ENCODE peak calls at places on chromosomes 2 and 18, in four cellular contexts. H is BE2C; F is naive thymus-derived CD4-positive, alpha-beta T cell; L is CD4-positive, CD25-positive, alpha-beta regulatory T cell. V is an unnamed sample. For H3K4me1 and H3K27me3, the result is how much of the 10 kb centered on the place peaks cover.

GRCh38 chr2:236302555-236302954 is 38.3 kb upstream of the ASB18 start:
- DNase-seq in H (no peak), F (no peak), L (no peak), V (no peak)

GRCh38 chr2:167438206-167438605 is 549.9 kb downstream of the XIRP2 start:
- DNase-seq in H (no peak), F (no peak), L (no peak), V (no peak)

GRCh38 chr2:27379840-27380625 is 501 bp downstream of the ZNF513 start:
- DNase-seq in H (no peak), F (peak), L (peak), V (no peak)

GRCh38 chr2:2838548-2838845 is 507.4 kb upstream of the MYT1L start:
- DNase-seq in H (no peak), F (no peak), L (no peak), V (no peak)

GRCh38 chr2:56102866-56103265 is 80.9 kb upstream of the CCDC85A start:
- DNase-seq in H (no peak), F (no peak), L (no peak), V (no peak)

GRCh38 chr2:183126635-183127034 is 2.4 kb downstream of the NUP35 start:
- DNase-seq in H (no peak), F (no peak), L (no peak), V (no peak)

GRCh38 chr2:85564144-85564563 is 2.9 kb upstream of the GGCX start:
- DNase-seq in H (no peak), F (no peak), L (peak), V (no peak)

GRCh38 chr18:70046796-70047195 is 99.1 kb upstream of the CD226 start:
- DNase-seq in H (no peak), F (no peak), L (no peak), V (no peak)

GRCh38 chr2:128808462-128809255 is 490.0 kb upstream of the HS6ST1 start:
- DNase-seq in H (no peak), F (no peak), L (no peak), V (no peak)

GRCh38 chr18:68840554-68841263 is 42.8 kb downstream of the CCDC102B start:
- DNase-seq in H (no peak), F (no peak), L (no peak), V (no peak)

GRCh38 chr2:240362216-240362755 is 73.2 kb upstream of the GPC1 start:
- DNase-seq in H (no peak), F (no peak), L (no peak), V (peak)

GRCh38 chr2:36492216-36492945 is 105.6 kb downstream of the FEZ2 start:
- DNase-seq in H (no peak), F (no peak), L (no peak), V (no peak)

GRCh38 chr18:8623549-8624106 is 14.4 kb downstream of the RAB12 start:
- DNase-seq in H (no peak), F (no peak), L (peak), V (peak)

GRCh38 chr2:37436324-37436723 is 91.9 kb downstream of the QPCT start:
- DNase-seq in H (no peak), F (no peak), L (no peak), V (no peak)

GRCh38 chr2:221465776-221466175 is 106.3 kb downstream of the EPHA4 start:
- DNase-seq in H (no peak), F (no peak), L (peak), V (no peak)

GRCh38 chr2:9204939-9205338 is 1.7 kb upstream of the ASAP2 start:
- DNase-seq in H (no peak), F (no peak), L (no peak), V (no peak)

GRCh38 chr2:196954001-196954400 is 27.5 kb upstream of the PGAP1 start:
- DNase-seq in H (no peak), F (no peak), L (no peak), V (no peak)

GRCh38 chr2:170247333-170247732 is 69.4 kb downstream of the MYO3B start:
- DNase-seq in H (no peak), F (no peak), L (no peak), V (no peak)

GRCh38 chr18:46073474-46074331 is 1.6 kb upstream of the PSTPIP2 start:
- DNase-seq in H (peak), F (peak), L (peak), V (peak)

GRCh38 chr2:216572582-216573578 is 60.3 kb upstream of the IGFBP2 start:
- DNase-seq in H (no peak), F (no peak), L (no peak), V (no peak)

DNA sequence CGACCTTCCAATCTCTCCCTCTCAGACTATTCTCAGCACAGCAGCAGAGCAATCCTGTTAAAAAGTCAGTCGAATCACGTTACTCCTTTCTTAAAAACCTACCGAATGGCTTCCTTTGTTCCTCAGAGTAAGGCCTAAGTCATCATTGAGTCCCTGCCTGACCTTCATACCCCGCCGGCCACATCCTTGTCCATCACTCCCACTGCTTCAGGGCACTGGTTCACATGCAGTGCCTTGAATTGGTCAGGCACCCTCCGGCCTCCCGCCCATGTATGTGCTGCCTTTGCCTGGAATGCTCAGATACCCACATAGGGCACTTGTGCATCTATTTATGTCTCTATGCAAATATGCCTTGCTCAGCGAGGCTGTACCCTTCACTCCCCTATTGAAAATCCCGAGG is 206.4 kb downstream of the DLGAP1 start:
- DNase-seq in H (no peak), F (no peak), L (no peak), V (no peak)
- H3K4me1 ChIP-seq in H (under half), F (under half), L (under half), V (under half)

DNA sequence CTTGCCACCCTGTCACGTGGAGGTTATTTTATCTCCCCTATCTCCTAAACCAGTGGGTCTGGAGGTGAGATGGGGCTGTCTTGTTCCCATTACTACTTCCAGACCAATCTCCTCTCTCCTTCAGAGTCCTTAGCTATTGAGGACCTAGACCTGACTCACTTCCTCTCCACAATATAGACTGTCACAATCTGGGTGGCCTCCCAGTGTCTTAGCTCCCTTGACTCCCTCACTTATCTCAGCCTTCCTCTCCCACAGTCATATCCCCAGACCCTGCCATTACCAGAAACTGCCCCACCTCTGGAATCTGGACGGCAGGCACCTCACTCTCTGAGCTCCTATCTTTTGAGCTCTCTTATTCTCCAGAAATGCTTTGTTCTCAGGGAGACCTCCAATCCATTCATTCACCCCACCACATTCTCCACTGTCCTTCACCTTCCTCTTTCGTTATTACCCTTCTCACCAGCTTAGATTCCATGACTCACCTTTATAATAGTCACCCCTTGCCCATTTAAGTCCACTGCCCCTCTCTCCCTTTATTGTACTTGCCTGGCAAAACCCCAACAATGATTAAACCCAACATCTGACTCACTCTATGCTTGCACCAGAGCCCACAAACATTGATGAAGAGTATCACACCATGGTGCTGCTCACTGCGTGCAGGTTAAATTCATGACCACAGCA is 23.3 kb upstream of the SIX3 start:
- DNase-seq in H (no peak), F (no peak), L (no peak), V (no peak)
- H3K27me3 ChIP-seq in H (under half), F (under half), L (under half), V (half or more)

GRCh38 chr2:239204876-239205468 is 195.8 kb downstream of the HDAC4 start:
- DNase-seq in H (no peak), F (no peak), L (no peak), V (no peak)
- H3K4me1 ChIP-seq in H (under half), F (under half), L (under half), V (under half)

GRCh38 chr18:11587432-11587831 is 22.0 kb upstream of the SLC35G4 start:
- DNase-seq in H (no peak), F (no peak), L (no peak), V (no peak)

GRCh38 chr18:11587846-11588245 is 21.6 kb upstream of the SLC35G4 start:
- DNase-seq in H (no peak), F (no peak), L (no peak), V (no peak)

DNA sequence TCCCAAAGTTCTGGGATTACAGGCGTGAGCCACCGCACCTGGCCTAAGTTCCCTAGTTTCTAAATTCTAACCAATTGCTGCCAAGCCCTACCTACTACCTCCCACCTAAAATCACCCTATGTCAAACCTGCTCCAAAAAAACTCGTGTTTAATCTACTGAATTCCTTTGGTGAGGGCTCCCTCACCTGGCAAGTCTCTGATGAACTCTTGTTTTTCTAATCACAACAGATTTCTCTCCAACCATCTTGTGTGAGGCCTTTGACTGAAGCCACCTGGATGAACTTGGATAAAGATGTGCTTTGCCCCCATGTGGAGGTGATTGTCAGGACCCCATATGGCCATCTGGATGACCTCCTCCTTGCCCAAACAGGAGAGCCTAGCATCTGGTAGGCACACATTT is 17.4 kb upstream of the SLC35G4 start:
- DNase-seq in H (no peak), F (no peak), L (no peak), V (no peak)
- H3K27me3 ChIP-seq in H (under half), F (under half), L (under half), V (under half)

DNA sequence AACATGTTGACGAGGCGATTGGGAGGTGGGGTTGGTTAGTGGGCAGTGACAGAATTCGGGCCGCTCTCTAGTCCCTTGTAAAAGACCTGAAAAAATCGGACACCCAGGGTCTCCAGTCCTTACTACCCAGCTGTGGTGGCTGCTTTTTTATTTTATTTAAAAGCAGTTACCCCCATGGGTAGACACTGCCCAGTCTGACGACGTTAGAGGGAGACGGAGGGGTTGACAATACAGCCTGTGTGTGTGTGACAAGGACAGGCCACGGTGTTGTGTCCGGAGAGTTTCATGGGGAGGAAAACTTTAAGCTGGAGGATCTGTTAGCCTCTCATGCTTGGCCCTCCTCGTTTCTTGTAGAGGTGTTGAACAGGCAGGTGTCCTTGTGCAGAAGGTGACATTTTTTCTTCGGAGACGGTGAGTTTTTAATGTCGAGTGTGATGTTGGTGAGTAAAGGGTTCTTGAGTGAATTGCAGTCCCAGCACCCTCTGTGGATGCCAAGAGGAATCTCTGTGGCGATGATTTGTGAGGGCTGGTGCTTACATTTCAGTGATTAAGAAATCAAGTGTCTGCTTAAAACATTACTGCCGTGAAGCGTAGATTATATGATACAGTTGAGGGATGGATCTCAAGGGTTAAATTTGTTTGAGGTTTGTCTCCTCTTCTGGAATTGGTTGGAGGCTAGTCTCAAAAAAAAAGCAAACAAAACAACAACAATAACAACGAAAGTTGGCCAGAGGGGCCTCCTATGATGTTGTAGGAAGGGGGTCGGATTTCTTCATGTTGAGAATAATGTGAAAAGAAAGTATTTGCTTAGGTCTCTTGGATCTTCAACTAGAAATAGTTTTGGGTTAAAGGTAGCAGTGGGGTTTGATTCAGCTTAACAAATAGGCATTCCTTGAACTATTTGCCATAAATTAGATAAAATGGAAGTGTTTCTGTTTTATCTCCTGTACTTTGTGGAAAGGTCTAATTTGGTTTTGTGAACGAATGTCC is 1.5 kb downstream of the NCOA1 start:
- DNase-seq in H (no peak), F (no peak), L (peak), V (no peak)
- H3K4me1 ChIP-seq in H (under half), F (under half), L (under half), V (under half)

GRCh38 chr2:118841828-118842461 is 5.5 kb downstream of the EN1 start:
- DNase-seq in H (no peak), F (no peak), L (no peak), V (peak)

GRCh38 chr2:118844261-118845004 is 3.0 kb downstream of the EN1 start:
- DNase-seq in H (no peak), F (no peak), L (no peak), V (peak)

GRCh38 chr2:118845005-118845842 is 2.2 kb downstream of the EN1 start:
- DNase-seq in H (no peak), F (no peak), L (no peak), V (peak)

GRCh38 chr2:118842687-118843491 is 4.6 kb downstream of the EN1 start:
- DNase-seq in H (no peak), F (no peak), L (no peak), V (peak)

DNA sequence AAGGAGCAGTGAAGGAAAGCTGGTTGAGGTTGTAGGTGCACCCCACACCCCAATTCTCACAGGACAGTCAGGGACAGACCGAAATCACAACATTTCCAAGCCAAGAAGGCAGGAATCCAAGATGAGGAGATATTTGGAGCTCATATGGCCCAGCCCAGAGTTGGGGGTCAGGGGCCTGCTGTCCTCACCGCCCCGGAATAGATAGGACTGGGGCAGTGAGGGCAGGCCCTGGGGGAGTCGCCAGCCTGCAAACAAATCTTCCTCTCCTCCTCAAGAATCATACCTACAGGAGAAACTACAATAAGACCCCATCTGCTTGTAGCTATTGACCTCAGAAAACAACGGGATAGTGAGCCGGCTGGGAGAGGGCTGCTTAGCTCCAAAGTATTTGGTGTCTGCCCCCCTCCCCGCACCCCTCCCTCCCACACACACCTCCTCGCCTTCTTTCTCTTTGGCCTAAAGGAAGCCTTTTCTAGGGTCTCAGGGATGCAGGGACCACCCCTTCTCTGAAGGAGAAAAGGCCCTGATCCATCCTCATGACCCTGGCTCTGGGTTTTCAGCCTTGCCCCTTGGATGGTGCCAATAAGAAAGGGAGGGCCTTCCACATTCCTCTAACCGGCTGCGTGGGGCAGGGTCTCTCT is 3.8 kb downstream of the EN1 start:
- DNase-seq in H (no peak), F (no peak), L (no peak), V (peak)
- H3K27me3 ChIP-seq in H (half or more), F (under half), L (under half), V (half or more)

GRCh38 chr2:38596229-38596628 is 6.5 kb downstream of the HNRNPLL start:
- DNase-seq in H (no peak), F (no peak), L (no peak), V (no peak)
- H3K4me1 ChIP-seq in H (under half), F (under half), L (half or more), V (half or more)

V was measured in spleen.